ENCODE peak calls at places on chromosomes 3 and 15, in five cellular contexts. U is upper lobe of right lung, E is H1, R is BJ, Y is choroid plexus epithelial cell. G is an unnamed sample.

GRCh38 chr3:39315420-39315819 is 14.1 kb upstream of the CCR8 start:
- DNase-seq in U (no peak), E (no peak), R (no peak), Y (no peak), G (no peak)

GRCh38 chr3:43032646-43033628 is 53.8 kb downstream of the GASK1A start:
- DNase-seq in U (no peak), E (no peak), R (no peak), Y (no peak), G (no peak)

GRCh38 chr3:23489338-23490158 is 286.4 kb downstream of the UBE2E2 start:
- DNase-seq in U (no peak), E (no peak), R (no peak), Y (no peak), G (no peak)

GRCh38 chr3:10981961-10982360 is 10.6 kb upstream of the SLC6A1 start:
- DNase-seq in U (no peak), E (no peak), R (no peak), Y (peak), G (no peak)

GRCh38 chr3:72810063-72810462 is 38.2 kb downstream of the SHQ1 start:
- DNase-seq in U (no peak), E (no peak), R (no peak), Y (peak), G (no peak)

GRCh38 chr3:129314757-129315385 is 36.2 kb downstream of the HMCES start:
- DNase-seq in U (peak), E (peak), R (peak), Y (peak), G (no peak)

GRCh38 chr3:184662192-184662591 is 49.7 kb downstream of the MAGEF1 start:
- DNase-seq in U (no peak), E (no peak), R (peak), Y (no peak), G (no peak)

GRCh38 chr3:43932921-43933320 is 242.2 kb downstream of the ABHD5 start:
- DNase-seq in U (no peak), E (no peak), R (no peak), Y (peak), G (no peak)

GRCh38 chr3:115697263-115698053 is 74.1 kb downstream of the GAP43 start:
- DNase-seq in U (no peak), E (no peak), R (no peak), Y (no peak), G (no peak)

GRCh38 chr3:64268926-64269325 is 43.7 kb upstream of the PRICKLE2 start:
- DNase-seq in U (no peak), E (no peak), R (no peak), Y (no peak), G (no peak)

GRCh38 chr3:129596194-129597086 is 10.0 kb downstream of the PLXND1 start:
- DNase-seq in U (peak), E (no peak), R (peak), Y (peak), G (peak)

GRCh38 chr3:120454076-120454689 is 3.4 kb upstream of the FSTL1 start:
- DNase-seq in U (no peak), E (no peak), R (no peak), Y (no peak), G (no peak)

GRCh38 chr15:63341898-63342297 is 39.7 kb downstream of the CA12 start:
- DNase-seq in U (no peak), E (no peak), R (no peak), Y (no peak), G (no peak)

GRCh38 chr3:153634683-153635082 is 472.7 kb downstream of the RAP2B start:
- DNase-seq in U (no peak), E (no peak), R (no peak), Y (no peak), G (no peak)

DNA sequence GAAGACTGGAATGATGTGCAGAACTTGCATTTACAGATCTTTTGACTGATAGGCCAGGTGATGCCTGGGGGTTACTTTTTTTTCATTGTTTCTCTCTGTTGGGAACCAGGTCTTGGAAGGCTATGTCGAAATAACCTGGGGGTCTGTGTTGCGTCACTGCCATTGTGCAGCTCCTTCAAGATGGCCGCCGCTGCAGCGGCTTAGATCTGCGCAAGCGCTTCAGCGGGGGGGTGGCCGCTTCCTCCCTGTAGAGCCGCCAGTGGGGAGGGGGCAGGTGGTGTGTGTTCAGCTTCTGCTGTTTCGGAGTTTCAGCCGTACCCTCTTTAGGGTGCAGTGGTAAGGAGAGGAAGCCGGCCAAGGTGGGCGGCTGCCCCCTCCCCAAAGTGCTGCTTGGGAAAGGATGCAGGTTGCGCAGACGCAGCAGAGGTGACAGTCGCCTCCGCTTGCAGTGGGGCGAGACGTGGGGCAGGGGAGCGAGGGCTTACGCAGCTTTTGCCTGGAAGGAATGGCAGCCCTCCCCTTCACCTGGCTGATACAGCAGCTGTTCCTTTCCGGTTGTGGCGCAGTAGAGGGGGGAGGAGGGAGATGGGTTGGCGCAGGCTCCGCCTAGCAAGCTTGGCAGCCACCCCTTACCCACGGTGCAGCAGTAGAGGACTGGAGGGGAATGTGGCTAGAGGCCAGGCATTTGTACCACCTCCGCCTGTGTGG is 1.5 kb downstream of the SNRPN start:
- DNase-seq in U (peak), E (peak), R (no peak), Y (peak), G (peak)
- H3K4me3 ChIP-seq in U (peak), E (peak), R (peak), Y (peak), G (peak)

GRCh38 chr15:52180851-52181450 is 10.2 kb downstream of the GNB5 start:
- DNase-seq in U (no peak), E (no peak), R (no peak), Y (no peak), G (no peak)
- H3K4me3 ChIP-seq in U (no peak), E (peak), R (no peak), Y (peak), G (no peak)

GRCh38 chr3:52324676-52325075 is 8.6 kb downstream of the DNAH1 start:
- DNase-seq in U (no peak), E (no peak), R (no peak), Y (no peak), G (no peak)

GRCh38 chr3:52327486-52328290 is 11.6 kb downstream of the DNAH1 start:
- DNase-seq in U (no peak), E (no peak), R (no peak), Y (no peak), G (no peak)

GRCh38 chr3:52328536-52329080 is 12.5 kb downstream of the DNAH1 start:
- DNase-seq in U (no peak), E (no peak), R (no peak), Y (no peak), G (no peak)

GRCh38 chr3:52325686-52326085 is 9.6 kb downstream of the DNAH1 start:
- DNase-seq in U (no peak), E (no peak), R (no peak), Y (no peak), G (no peak)

GRCh38 chr3:52326976-52327375 is 10.9 kb downstream of the DNAH1 start:
- DNase-seq in U (no peak), E (no peak), R (no peak), Y (no peak), G (no peak)
- H3K4me3 ChIP-seq in U (no peak), E (no peak), R (no peak), Y (no peak), G (no peak)

DNA sequence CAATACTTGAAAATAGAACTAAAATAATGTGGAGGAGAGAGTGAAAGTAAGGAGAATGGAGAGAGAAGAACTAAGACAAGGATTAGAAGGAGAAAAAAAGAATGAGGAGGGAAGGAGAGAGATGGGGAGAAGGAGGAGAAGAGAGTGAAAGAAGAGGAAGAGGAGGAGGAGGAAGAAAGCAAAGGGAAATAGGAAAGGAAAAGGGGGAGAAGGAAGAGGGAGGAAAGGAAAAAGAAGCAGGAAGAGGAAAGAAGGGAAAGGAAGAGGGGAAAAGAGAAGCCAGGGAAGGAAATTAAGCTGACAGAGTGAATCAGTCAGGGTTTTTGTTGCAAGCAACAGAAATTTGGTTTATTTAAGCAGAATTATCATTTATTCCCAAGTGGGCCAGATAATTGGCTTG is 241.7 kb upstream of the P2RY1 start:
- DNase-seq in U (no peak), E (no peak), R (no peak), Y (no peak), G (no peak)
- H3K4me3 ChIP-seq in U (no peak), E (no peak), R (no peak), Y (no peak), G (no peak)

GRCh38 chr3:98733778-98734281 is 29.3 kb upstream of the ST3GAL6 start:
- DNase-seq in U (no peak), E (no peak), R (no peak), Y (peak), G (no peak)

GRCh38 chr3:98731720-98732238 is 31.4 kb upstream of the ST3GAL6 start:
- DNase-seq in U (no peak), E (no peak), R (no peak), Y (no peak), G (no peak)

GRCh38 chr3:98733055-98733777 is 29.9 kb upstream of the ST3GAL6 start:
- DNase-seq in U (peak), E (peak), R (no peak), Y (peak), G (no peak)

GRCh38 chr3:98731138-98731537 is 32.0 kb upstream of the ST3GAL6 start:
- DNase-seq in U (no peak), E (no peak), R (no peak), Y (no peak), G (no peak)

GRCh38 chr3:98732239-98733054 is 30.7 kb upstream of the ST3GAL6 start:
- DNase-seq in U (peak), E (peak), R (no peak), Y (peak), G (peak)
- H3K4me3 ChIP-seq in U (peak), E (peak), R (peak), Y (peak), G (peak)

DNA sequence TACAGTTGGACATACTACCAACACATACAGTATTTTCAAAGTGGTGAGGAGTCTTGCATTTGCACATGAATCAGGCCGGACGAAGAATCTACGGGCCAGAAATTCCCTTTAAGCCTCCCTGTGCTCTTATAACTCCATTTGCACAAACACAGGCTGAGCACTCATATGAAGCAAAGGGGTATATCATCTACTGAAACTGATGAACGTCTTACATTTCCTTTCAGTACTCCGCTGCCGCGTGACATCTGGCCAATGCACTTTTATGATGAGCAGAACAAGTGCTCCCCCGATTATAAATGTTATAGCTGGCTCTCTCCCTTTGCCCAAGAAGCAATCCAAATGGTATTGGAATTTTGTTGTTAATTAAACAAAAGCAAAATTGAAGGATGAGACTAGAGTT is 110.3 kb upstream of the ICE2 start:
- DNase-seq in U (no peak), E (no peak), R (no peak), Y (no peak), G (peak)
- H3K4me3 ChIP-seq in U (peak), E (no peak), R (no peak), Y (no peak), G (peak)

DNA sequence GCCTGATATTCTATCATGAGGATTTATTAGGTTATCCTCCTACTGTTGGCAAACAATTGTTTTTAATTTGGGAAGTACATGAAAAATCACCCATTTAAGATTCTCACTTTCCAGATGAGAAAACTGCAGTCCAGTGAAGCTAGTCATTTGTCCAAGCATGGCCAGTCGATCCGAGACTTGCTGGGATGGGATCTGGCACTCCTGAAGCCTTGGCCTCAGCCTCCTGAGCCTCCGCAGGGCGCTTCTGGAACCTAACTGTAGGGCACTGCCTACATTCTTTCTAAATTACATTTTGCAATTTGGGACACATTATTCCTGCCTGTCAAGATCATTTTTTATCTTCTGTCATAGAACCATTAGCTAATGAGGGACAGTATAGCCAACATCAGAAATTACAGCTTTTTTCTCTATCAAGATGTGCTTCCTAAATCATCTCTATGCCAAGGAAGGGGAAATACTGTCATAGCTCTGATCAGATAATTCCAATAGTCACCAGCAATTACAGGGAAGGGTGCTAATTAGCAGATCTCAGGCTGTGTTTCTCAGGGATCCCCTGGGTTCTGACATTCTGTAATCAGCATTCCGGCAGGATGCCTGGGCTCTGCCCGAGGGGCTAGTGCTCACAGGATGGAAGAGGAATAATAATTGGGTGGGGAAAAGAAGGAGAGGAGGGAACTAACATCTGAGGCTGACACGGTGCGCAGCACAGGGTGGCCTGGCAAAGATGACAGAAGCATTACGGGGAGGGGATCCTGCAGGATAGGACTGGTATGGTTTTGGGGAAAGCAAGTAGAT is 28.3 kb downstream of the ANAPC13 start:
- DNase-seq in U (no peak), E (peak), R (no peak), Y (no peak), G (no peak)
- H3K4me3 ChIP-seq in U (no peak), E (no peak), R (no peak), Y (no peak), G (no peak)

GRCh38 chr15:78065973-78066946 is 11.3 kb downstream of the TBC1D2B start:
- DNase-seq in U (no peak), E (no peak), R (no peak), Y (peak), G (peak)

GRCh38 chr15:78064544-78064943 is 13.0 kb downstream of the TBC1D2B start:
- DNase-seq in U (no peak), E (no peak), R (no peak), Y (peak), G (no peak)

GRCh38 chr15:78067328-78068241 is 9.9 kb downstream of the TBC1D2B start:
- DNase-seq in U (no peak), E (no peak), R (no peak), Y (no peak), G (no peak)

GRCh38 chr15:78063966-78064365 is 13.5 kb downstream of the TBC1D2B start:
- DNase-seq in U (no peak), E (no peak), R (no peak), Y (peak), G (no peak)

DNA sequence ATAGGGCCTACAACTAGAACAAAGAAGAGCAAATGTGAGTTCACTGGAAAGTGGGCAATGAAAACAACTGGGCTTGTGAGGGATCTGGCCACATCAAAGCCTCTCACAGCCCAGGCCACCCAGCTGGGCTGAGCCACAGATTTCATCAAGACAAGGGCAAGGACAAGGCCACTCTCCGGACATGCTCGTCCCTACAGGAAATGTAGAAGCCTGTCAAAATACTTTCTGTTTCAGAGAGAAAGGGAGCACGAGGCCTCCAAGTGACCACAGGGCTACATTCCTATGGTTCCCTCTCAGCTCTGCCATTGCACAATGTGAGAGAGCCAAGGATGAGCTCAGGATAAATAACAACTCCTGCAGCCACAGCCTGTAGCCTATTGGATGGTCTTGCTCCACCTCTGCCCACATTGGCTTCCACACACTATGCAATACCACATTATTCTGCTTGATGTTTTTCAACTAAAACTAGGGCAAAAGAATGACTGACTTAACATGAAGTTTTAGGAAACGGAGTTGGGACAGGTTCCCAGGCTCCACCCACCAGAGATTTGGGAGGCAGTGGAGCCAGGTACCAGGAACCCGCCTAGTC is 12.1 kb downstream of the TBC1D2B start:
- DNase-seq in U (peak), E (no peak), R (peak), Y (peak), G (no peak)
- H3K4me3 ChIP-seq in U (no peak), E (no peak), R (no peak), Y (no peak), G (peak)